ENCODE peak calls at places on chromosomes 13 and 19, in seven cellular contexts. K is heart left ventricle, F is HCT116, Q is IMR-90, J is body of pancreas, B is spleen, W is NB4. A is an unnamed sample.

GRCh38 chr19:11234486-11235075 is 4.8 kb upstream of the ANGPTL8 start:
- DNase-seq in K (no peak), F (no peak), Q (no peak), J (peak; percentile 55), B (no peak), W (no peak), A (no peak)

GRCh38 chr19:6216996-6217751 is 62.6 kb downstream of the MLLT1 start:
- DNase-seq in K (peak; percentile 29), F (no peak), Q (peak; percentile 13), J (no peak), B (peak; percentile 71), W (no peak), A (peak; percentile 66)

GRCh38 chr19:32976223-32976805 is 4.3 kb downstream of the FAAP24 start:
- DNase-seq in K (peak; percentile 59), F (peak; percentile 47), Q (peak; percentile 62), J (peak; percentile 70), B (peak; percentile 82), W (peak; percentile 70), A (peak; percentile 76)

GRCh38 chr19:33522371-33522662 is 726 bp upstream of the PEPD start:
- DNase-seq in K (no peak), F (no peak), Q (no peak), J (no peak), B (no peak), W (no peak), A (no peak)

GRCh38 chr19:53196777-53197396 is 3.7 kb upstream of the ZNF665 start:
- DNase-seq in K (peak; percentile 99), F (peak; percentile 33), Q (peak; percentile 86), J (peak; percentile 98), B (peak; percentile 99), W (peak; percentile 91), A (peak; percentile 99)

GRCh38 chr19:2083174-2083854 is 12.8 kb downstream of the MOB3A start:
- DNase-seq in K (no peak), F (no peak), Q (no peak), J (no peak), B (peak; percentile 90), W (peak; percentile 37), A (peak; percentile 80)

GRCh38 chr13:37194428-37194861 is 89.0 kb upstream of the CSNK1A1L start:
- DNase-seq in K (no peak), F (no peak), Q (peak; percentile 82), J (no peak), B (no peak), W (no peak), A (no peak)

GRCh38 chr19:48624791-48625723 is 5.8 kb downstream of the SPHK2 start:
- DNase-seq in K (no peak), F (no peak), Q (no peak), J (no peak), B (peak; percentile 84), W (peak; percentile 29), A (peak; percentile 69)

GRCh38 chr19:22517496-22518411 is 95.6 kb upstream of the ZNF98 start:
- DNase-seq in K (no peak), F (no peak), Q (no peak), J (no peak), B (peak; percentile 65), W (no peak), A (no peak)

GRCh38 chr13:47555235-47555634 is 445.8 kb downstream of the SUCLA2 start:
- DNase-seq in K (no peak), F (no peak), Q (peak; percentile 51), J (no peak), B (no peak), W (no peak), A (no peak)

GRCh38 chr19:10111405-10111811 is at the start of gene P2RY11:
- DNase-seq in K (no peak), F (no peak), Q (no peak), J (peak; percentile 68), B (peak; percentile 86), W (peak; percentile 98), A (no peak)

GRCh38 chr13:81473366-81473899 is 1132.5 kb upstream of the SPRY2 start:
- DNase-seq in K (no peak), F (no peak), Q (no peak), J (no peak), B (no peak), W (no peak), A (no peak)

GRCh38 chr19:55070755-55071502 is 4.7 kb upstream of the EPS8L1 start:
- DNase-seq in K (no peak), F (peak; percentile 89), Q (peak; percentile 58), J (peak; percentile 62), B (no peak), W (peak; percentile 92), A (no peak)

GRCh38 chr19:51615991-51616390 is 14.2 kb downstream of the SIGLEC5 start:
- DNase-seq in K (no peak), F (no peak), Q (no peak), J (no peak), B (no peak), W (no peak), A (no peak)

GRCh38 chr19:31282346-31282745 is 66.9 kb downstream of the TSHZ3 start:
- DNase-seq in K (no peak), F (no peak), Q (no peak), J (no peak), B (no peak), W (no peak), A (peak; percentile 32)

GRCh38 chr13:61600360-61601033 is 184.8 kb upstream of the PCDH20 start:
- DNase-seq in K (no peak), F (no peak), Q (no peak), J (no peak), B (no peak), W (no peak), A (peak; percentile 57)

GRCh38 chr19:53057904-53058579 is 13.5 kb downstream of the ERVV-2 start:
- DNase-seq in K (peak; percentile 64), F (no peak), Q (no peak), J (peak; percentile 55), B (no peak), W (no peak), A (no peak)

GRCh38 chr13:50248537-50249521 is 233.6 kb downstream of the KCNRG start:
- DNase-seq in K (no peak), F (no peak), Q (no peak), J (no peak), B (no peak), W (no peak), A (no peak)

DNA sequence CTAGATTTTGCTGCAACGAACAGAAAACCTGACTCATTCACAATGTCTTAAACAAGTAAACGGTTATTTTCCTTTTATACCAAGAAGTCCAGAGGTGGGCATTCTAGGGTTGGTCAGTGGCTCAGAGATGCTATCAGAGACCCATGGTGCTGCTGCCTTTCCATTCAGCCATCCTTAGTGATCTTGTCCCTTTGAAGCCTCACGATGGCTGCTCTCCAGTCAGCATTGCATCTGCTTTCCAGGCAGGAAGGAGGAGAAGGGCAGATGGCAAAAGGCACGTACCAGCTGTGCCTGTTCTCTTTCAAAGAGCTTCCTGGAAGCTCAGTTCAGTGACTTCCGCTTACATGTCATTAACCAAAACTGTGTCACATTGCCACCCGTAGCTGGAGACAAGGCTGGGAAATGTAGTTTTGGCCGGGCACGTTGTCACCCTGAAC is 30.1 kb downstream of the WDFY2 start:
- DNase-seq in K (peak; percentile 45), F (no peak), Q (no peak), J (peak; percentile 61), B (peak; percentile 79), W (no peak), A (no peak)
- TF ChIP-seq POLR2A in K (no peak), F (no peak), Q (no peak), J (peak; percentile 24), B (no peak), W (no peak), A (no peak)

DNA sequence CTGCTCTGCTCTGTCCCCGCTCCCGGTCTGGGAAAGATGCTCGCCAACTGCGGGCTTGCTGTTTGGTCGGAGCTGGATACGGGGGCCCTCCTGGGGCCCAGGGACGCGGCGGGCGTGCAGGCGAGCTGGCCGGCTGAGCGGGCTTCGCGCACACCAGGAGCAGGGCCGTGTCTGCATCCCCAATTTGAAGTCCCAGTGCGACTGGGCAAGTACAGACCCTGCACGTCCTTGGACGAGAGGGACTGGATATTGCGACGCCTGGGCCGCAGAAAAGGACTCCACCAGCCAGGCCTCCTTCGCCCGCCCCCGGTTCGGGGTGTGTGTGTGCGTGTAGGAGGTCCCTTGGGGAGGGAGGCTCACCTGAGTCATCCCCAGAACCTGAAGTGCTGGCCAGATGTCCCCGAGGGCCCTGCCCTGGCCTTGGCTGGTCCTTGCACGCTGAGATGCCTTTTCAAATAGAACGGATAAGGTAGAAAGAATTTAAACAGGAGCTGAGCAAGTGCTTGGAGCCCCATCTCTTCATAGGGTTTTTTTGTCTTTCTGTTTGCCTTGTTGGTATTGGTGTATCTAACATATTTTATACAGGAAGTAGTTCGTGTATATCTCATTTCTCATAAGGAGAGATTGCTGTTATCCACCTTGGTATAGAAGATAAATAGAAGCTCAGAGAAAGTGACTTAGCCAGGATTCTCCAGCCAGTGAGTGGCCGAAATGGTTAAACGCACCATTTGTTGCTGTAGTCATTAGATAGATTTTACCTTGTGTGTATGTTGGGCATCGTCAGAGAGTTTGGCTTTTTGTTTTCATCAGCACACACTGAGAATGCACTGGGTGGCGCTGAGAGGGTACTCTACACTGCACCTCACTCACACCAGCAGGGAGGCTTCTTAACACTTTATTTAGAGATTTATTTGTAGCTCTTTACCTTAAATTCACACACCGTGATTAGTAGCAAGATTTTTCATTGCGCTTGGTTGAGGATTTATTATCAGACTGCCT is 1.1 kb downstream of the NAXD start:
- DNase-seq in K (peak; percentile 51), F (peak; percentile 27), Q (peak; percentile 72), J (peak; percentile 69), B (peak; percentile 86), W (peak; percentile 62), A (no peak)
- TF ChIP-seq CTCF in K (no peak), F (no peak), Q (no peak), J (no peak), B (no peak), W (peak; percentile 9), A (no peak)

GRCh38 chr19:42075616-42076374 is at the start of gene ZNF574:
- DNase-seq in K (peak; percentile 99), F (peak; percentile 99), Q (peak; percentile 99), J (peak; percentile 99), B (peak; percentile 99), W (peak; percentile 98), A (peak; percentile 100)
- TF ChIP-seq POLR2A in K (peak; percentile 74), F (peak; percentile 79), Q (peak; percentile 97), J (peak; percentile 95), B (peak; percentile 47), W (peak; percentile 70), A (peak; percentile 79)

GRCh38 chr13:33184530-33184929 is 101.0 kb downstream of the STARD13 start:
- DNase-seq in K (no peak), F (no peak), Q (no peak), J (no peak), B (no peak), W (no peak), A (no peak)
- TF ChIP-seq CTCF in K (no peak), F (no peak), Q (no peak), J (no peak), B (no peak), W (no peak), A (no peak)

DNA sequence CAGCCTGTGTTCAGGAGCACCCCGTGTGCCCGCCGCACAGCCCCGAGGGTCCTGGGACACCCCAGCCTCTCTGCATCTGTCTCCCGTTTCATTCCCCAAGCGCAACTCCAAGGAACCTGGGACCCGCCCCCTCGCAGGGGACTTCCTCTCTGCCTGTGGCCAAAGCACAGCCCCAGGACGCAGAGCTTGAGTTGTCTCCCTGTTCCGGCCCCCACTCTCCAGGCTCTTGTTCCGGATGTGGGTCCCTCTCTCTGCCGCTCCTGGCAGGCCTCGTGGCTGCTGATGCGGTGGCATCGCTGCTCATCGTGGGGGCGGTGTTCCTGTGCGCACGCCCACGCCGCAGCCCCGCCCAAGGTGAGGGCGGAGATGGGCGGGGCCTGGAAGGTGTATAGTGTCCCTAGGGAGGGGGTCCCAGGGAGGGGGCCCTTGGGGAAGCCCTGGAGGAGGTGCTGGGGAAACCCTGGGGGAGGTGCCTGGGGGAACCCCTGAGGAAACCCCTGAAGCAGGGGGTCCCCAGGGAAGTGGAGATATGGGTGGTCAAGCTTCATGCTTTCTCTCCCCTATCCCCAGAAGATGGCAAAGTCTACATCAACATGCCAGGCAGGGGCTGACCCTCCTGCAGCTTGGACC is 1.3 kb downstream of the HCST start:
- DNase-seq in K (peak; percentile 77), F (no peak), Q (peak; percentile 73), J (peak; percentile 88), B (peak; percentile 98), W (peak; percentile 96), A (peak; percentile 87)
- TF ChIP-seq POLR2A in K (no peak), F (peak; percentile 60), Q (no peak), J (peak; percentile 60), B (no peak), W (no peak), A (peak; percentile 29)